ENCODE peak calls at places on chromosomes 5 and 9, in nine cellular contexts. I is T-helper 9 cell; V is HEK293T; N is CD8-positive, alpha-beta memory T cell; U is nephron progenitor cell; X is amniotic stem cell; H is left colon; R is AG04449; P is SJSA1. Z is an unnamed sample.

GRCh38 chr5:39716532-39716971 is 291.8 kb upstream of the DAB2 start:
- DNase-seq in X (peak), U (peak), H (peak), N (peak), P (peak), R (no peak), V (peak), I (no peak), Z (peak)

GRCh38 chr5:54885636-54886035 is 99.8 kb downstream of the ESM1 start:
- DNase-seq in X (no peak), P (no peak), U (no peak), V (no peak), H (no peak), N (no peak), I (no peak), R (no peak), Z (no peak)

GRCh38 chr5:100901851-100902341 is 1.2 kb downstream of the ST8SIA4 start:
- DNase-seq in V (peak), R (no peak), I (peak), N (peak), P (no peak), H (peak), X (no peak), U (no peak), Z (peak)

GRCh38 chr5:55037046-55037771 is 13.2 kb downstream of the GZMK start:
- DNase-seq in U (no peak), P (peak), N (peak), V (no peak), H (no peak), I (no peak), R (no peak), X (no peak), Z (peak)

GRCh38 chr5:176750144-176750543 is 60.2 kb upstream of the UNC5A start:
- DNase-seq in R (no peak), P (peak), U (no peak), N (no peak), X (no peak), I (no peak), V (no peak), H (no peak), Z (no peak)

GRCh38 chr5:34491251-34491620 is 164.9 kb upstream of the RAI14 start:
- DNase-seq in H (no peak), R (no peak), X (no peak), P (no peak), U (peak), I (no peak), V (no peak), N (no peak), Z (no peak)

GRCh38 chr9:112665347-112665746 is 52.6 kb downstream of the INIP start:
- DNase-seq in R (no peak), P (no peak), I (no peak), U (no peak), V (no peak), H (no peak), N (no peak), X (no peak), Z (no peak)

GRCh38 chr5:99817796-99818195 is 717.4 kb upstream of the FAM174A start:
- DNase-seq in V (no peak), N (no peak), R (no peak), P (no peak), I (no peak), X (no peak), U (no peak), H (no peak), Z (no peak)

GRCh38 chr9:70421272-70422180 is 7.1 kb upstream of the KLF9 start:
- DNase-seq in V (no peak), H (no peak), U (no peak), N (peak), R (no peak), P (no peak), X (no peak), I (peak), Z (peak)

GRCh38 chr5:73412597-73412988 is 36.0 kb downstream of the FOXD1 start:
- DNase-seq in R (no peak), I (no peak), V (no peak), U (no peak), P (peak), N (no peak), H (no peak), X (no peak), Z (no peak)

GRCh38 chr5:57828221-57828620 is 345.6 kb upstream of the ACTBL2 start:
- DNase-seq in H (no peak), X (no peak), R (no peak), U (no peak), V (no peak), N (no peak), P (no peak), I (no peak), Z (no peak)

GRCh38 chr5:120771181-120771580 is 307.1 kb downstream of the PRR16 start:
- DNase-seq in X (no peak), R (no peak), N (no peak), I (no peak), H (no peak), V (no peak), U (no peak), P (no peak), Z (no peak)

GRCh38 chr5:66769839-66770617 is 173.8 kb downstream of the MAST4 start:
- DNase-seq in X (no peak), V (peak), I (no peak), H (no peak), N (no peak), P (no peak), R (no peak), U (peak), Z (peak)

GRCh38 chr9:38228331-38229122 is 159.5 kb upstream of the SHB start:
- DNase-seq in R (no peak), V (no peak), P (no peak), N (no peak), H (no peak), I (no peak), U (no peak), X (no peak), Z (no peak)

GRCh38 chr9:134910146-134910545 is 7.6 kb downstream of the FCN1 start:
- DNase-seq in I (no peak), X (no peak), U (no peak), H (no peak), N (no peak), P (no peak), V (no peak), R (no peak), Z (no peak)

GRCh38 chr9:132750668-132751067 is 80.4 kb downstream of the GTF3C4 start:
- DNase-seq in U (no peak), H (no peak), V (no peak), P (no peak), I (no peak), X (no peak), R (no peak), N (no peak), Z (no peak)

GRCh38 chr5:177390363-177391300 is 6.4 kb downstream of the SLC34A1 start:
- DNase-seq in R (no peak), X (no peak), N (peak), V (peak), P (peak), U (peak), I (peak), H (peak), Z (peak)

GRCh38 chr9:82665324-82665723 is 397.6 kb downstream of the RASEF start:
- DNase-seq in R (no peak), X (no peak), U (no peak), I (no peak), N (no peak), P (no peak), V (no peak), H (no peak), Z (no peak)

Z was measured in activated CD8-positive, alpha-beta T cell treated with anti-CD3 and anti-CD28 coated beads for 36 hours.